ENCODE peak calls at places on chromosomes 12 and 14, in six cellular contexts. R, E, T, H, C and D are unnamed samples.

GRCh38 chr14:30906752-30907658 is 32.6 kb downstream of the COCH start:
- DNase-seq in R (no peak), E (no peak), T (no peak), H (no peak), C (no peak), D (no peak)

GRCh38 chr12:29282452-29282851 is 98.5 kb downstream of the ERGIC2 start:
- DNase-seq in R (no peak), E (no peak), T (no peak), H (no peak), C (no peak), D (no peak)

GRCh38 chr12:56151672-56152131 is 685 bp upstream of the MYL6B start:
- DNase-seq in R (peak; percentile 46), E (no peak), T (no peak), H (no peak), C (peak; percentile 72), D (no peak)

GRCh38 chr12:98373019-98373554 is 142.3 kb upstream of the TMPO start:
- DNase-seq in R (peak; percentile 12), E (peak; percentile 52), T (no peak), H (no peak), C (no peak), D (no peak)

GRCh38 chr14:73467377-73467776 is 9.0 kb upstream of the NUMB start:
- DNase-seq in R (no peak), E (no peak), T (no peak), H (no peak), C (no peak), D (no peak)

GRCh38 chr14:95156153-95156764 is 1.1 kb downstream of the DICER1 start:
- DNase-seq in R (no peak), E (no peak), T (no peak), H (no peak), C (no peak), D (no peak)

GRCh38 chr12:122726056-122726558 is 4.5 kb downstream of the HCAR1 start:
- DNase-seq in R (no peak), E (no peak), T (no peak), H (no peak), C (no peak), D (no peak)

GRCh38 chr14:35821546-35822411 is 4.4 kb upstream of the BRMS1L start:
- DNase-seq in R (no peak), E (peak; percentile 36), T (no peak), H (no peak), C (no peak), D (no peak)

GRCh38 chr12:66823857-66824570 is 145.1 kb upstream of the GRIP1 start:
- DNase-seq in R (no peak), E (no peak), T (no peak), H (no peak), C (no peak), D (no peak)

GRCh38 chr14:73753887-73754880 is 40.0 kb upstream of the PNMA1 start:
- DNase-seq in R (no peak), E (peak; percentile 43), T (peak; percentile 41), H (no peak), C (no peak), D (no peak)

GRCh38 chr14:22837750-22838538 is 1.6 kb downstream of the MMP14 start:
- DNase-seq in R (no peak), E (peak; percentile 42), T (peak; percentile 45), H (peak; percentile 87), C (no peak), D (no peak)

GRCh38 chr14:68377459-68377858 is 415.4 kb downstream of the ZFP36L1 start:
- DNase-seq in R (no peak), E (no peak), T (peak; percentile 77), H (no peak), C (no peak), D (no peak)

GRCh38 chr12:92973614-92974013 is 44.5 kb upstream of the EEA1 start:
- DNase-seq in R (no peak), E (peak; percentile 50), T (no peak), H (no peak), C (no peak), D (no peak)

GRCh38 chr12:124761876-124762275 is 101.8 kb downstream of the SCARB1 start:
- DNase-seq in R (no peak), E (no peak), T (no peak), H (no peak), C (no peak), D (no peak)

GRCh38 chr14:51603495-51603894 is 48.2 kb upstream of the FRMD6 start:
- DNase-seq in R (no peak), E (no peak), T (no peak), H (no peak), C (no peak), D (no peak)

GRCh38 chr12:80041071-80041470 is 58.3 kb upstream of the OTOGL start:
- DNase-seq in R (no peak), E (no peak), T (no peak), H (no peak), C (no peak), D (no peak)

GRCh38 chr12:45369065-45369464 is 153.2 kb downstream of the ANO6 start:
- DNase-seq in R (no peak), E (peak; percentile 74), T (no peak), H (no peak), C (no peak), D (no peak)

GRCh38 chr12:24230061-24230460 is 280.6 kb upstream of the SOX5 start:
- DNase-seq in R (peak; percentile 14), E (no peak), T (no peak), H (no peak), C (no peak), D (no peak)

GRCh38 chr12:132405742-132406251 is 76.4 kb upstream of the GALNT9 start:
- DNase-seq in R (no peak), E (no peak), T (no peak), H (no peak), C (no peak), D (no peak)

GRCh38 chr12:9064815-9065606 is 50.7 kb downstream of the A2M start:
- DNase-seq in R (peak; percentile 67), E (no peak), T (peak; percentile 71), H (peak; percentile 89), C (no peak), D (peak; percentile 87)

GRCh38 chr14:67883717-67884116 is 64.1 kb downstream of the RAD51B start:
- DNase-seq in R (no peak), E (peak; percentile 15), T (no peak), H (no peak), C (no peak), D (no peak)

GRCh38 chr12:98845957-98846356 is 200.9 kb downstream of the APAF1 start:
- DNase-seq in R (no peak), E (no peak), T (no peak), H (no peak), C (no peak), D (no peak)

GRCh38 chr12:48973992-48974673 is 2.6 kb upstream of the WNT10B start:
- DNase-seq in R (peak; percentile 80), E (peak; percentile 33), T (no peak), H (no peak), C (no peak), D (no peak)

GRCh38 chr12:114955414-114956014 is 271.5 kb upstream of the TBX3 start:
- DNase-seq in R (no peak), E (no peak), T (no peak), H (no peak), C (no peak), D (no peak)

DNA sequence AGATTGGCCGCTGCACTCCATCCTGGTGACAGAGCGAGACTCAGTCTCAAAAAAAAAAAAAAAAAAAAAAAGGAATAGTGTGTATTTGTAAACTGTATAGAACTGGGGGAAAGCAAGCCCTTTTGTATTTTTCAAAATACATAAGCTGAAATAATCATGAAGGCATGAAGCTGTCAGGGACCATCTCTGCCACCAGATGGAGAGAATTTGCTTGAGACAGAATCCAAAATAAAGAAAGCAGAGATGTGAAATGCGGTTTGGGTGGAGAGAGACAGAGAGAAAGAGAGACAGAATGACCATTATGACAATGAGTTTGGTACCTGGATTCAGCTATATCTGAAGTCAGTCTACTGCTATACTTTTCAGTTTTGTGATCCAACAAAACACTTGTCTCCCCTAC is 155.7 kb upstream of the LRIG3 start:
- DNase-seq in R (no peak), E (no peak), T (no peak), H (no peak), C (no peak), D (no peak)
- TF ChIP-seq CTCF in R (no peak), E (peak; percentile 33), T (no peak), H (no peak), C (no peak), D (peak; percentile 27)

DNA sequence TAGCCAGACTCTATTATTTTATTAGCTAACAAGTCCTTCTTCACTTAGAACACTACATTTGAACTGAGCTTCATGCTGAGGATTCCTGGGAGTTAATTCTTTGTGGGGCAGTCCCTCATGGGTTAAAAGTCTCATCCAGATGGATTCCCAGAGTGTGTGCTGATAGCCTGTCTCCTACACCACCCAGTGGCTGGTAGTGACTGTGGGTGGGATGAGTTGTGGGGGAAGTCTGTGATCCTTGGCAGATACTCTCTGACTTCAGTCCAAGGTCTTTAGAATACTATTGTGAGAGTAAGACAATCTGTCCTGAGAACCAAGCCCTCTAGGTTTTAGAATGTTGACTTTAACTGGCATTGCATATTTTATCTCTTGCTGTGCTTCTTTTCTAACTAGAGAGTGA is 37.2 kb downstream of the AKAP6 start:
- DNase-seq in R (peak; percentile 3), E (peak; percentile 52), T (no peak), H (no peak), C (no peak), D (no peak)
- TF ChIP-seq CTCF in R (peak; percentile 11), E (peak; percentile 53), T (peak; percentile 15), H (no peak), C (no peak), D (peak; percentile 53)

DNA sequence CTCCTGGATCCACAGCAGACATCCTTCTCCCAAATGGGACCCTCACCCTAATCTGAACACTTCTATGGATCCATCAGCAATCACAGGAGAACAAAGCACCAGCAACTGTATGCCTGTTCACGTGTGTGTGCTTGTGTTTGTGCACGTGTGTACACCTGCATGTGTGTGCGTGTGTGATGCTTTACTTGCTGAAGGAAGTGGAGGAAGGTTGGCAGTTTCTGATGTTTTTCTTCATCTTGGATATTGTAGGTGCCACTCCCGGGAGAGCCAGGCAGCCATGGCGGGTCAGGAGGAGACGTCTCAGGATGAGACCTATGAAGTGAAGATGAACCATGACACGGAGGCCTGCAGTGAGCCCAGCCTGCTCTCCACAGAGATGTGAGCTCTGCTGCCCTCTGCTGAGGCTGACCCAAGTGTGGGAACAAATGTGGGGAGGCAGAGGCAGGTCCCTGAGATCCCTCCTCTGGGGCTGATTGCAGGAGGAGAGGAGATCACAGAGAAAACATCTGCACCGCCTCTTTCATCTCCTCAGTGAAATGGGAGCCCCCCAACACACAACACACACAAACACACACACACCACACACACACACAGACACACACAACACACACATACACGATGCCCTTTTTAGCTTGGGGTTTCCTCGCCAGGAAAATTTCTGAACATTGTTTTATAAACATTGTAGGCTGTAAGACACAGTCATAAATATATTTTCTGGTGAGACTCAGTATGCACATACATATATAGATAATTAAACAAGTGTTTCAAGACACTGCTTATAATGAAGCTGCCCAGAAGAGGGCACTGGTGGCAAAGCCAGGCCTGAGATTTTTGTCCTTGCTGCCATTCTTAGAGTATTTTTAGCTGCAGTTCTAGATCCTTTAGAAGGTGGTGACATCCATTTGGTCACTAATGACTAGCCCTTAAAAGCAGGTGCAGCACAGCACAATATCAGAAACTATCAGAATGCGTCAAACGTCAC is 112.2 kb upstream of the FKBP4 start:
- DNase-seq in R (peak; percentile 62), E (peak; percentile 55), T (no peak), H (peak; percentile 56), C (peak; percentile 43), D (no peak)
- TF ChIP-seq CTCF in R (peak; percentile 42), E (peak; percentile 73), T (peak; percentile 43), H (no peak), C (peak; percentile 62), D (peak; percentile 48)

DNA sequence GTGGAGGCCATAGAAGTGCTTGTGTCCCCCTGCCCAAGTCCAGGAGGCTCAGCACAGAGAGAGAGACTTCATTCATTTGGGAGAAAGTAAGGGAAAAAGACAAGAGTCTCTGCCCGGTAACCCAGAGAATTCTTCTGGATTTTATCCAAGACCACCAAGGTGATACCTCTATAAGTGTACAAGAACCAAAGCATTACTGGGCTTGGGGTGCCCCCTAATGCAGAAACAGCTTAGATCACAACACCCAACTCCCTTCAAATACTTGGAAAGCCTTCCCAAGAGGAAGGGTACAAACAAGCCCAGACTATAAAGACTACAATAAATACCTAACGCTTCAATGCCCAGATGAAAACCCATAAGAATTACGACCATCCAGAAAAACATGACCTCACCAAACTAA is 119.7 kb upstream of the PDE3A start:
- DNase-seq in R (no peak), E (no peak), T (no peak), H (no peak), C (no peak), D (no peak)
- TF ChIP-seq CTCF in R (no peak), E (no peak), T (no peak), H (no peak), C (no peak), D (no peak)